ENCODE peak calls at places on chromosomes 2 and 18, in four cellular contexts. One of them, this sample, is unnamed.
A peak's percentile ranks its signal among the peaks of the same experiment; 100 is the strongest.

GRCh38 chr2:58634653-58635347 is 393.7 kb upstream of the FANCL start:
- DNase-seq in AG08396: no peak
- DNase-seq in activated CD4-positive, alpha-beta T cell treated with anti-CD3 and anti-CD28 coated beads for 48 hours: no peak
- DNase-seq in effector memory CD4-positive, alpha-beta T cell: no peak
- DNase-seq in this sample: no peak

GRCh38 chr2:3512086-3512485 is 7.2 kb downstream of the ADI1 start:
- DNase-seq in AG08396: no peak
- DNase-seq in effector memory CD4-positive, alpha-beta T cell: no peak
- DNase-seq in activated CD4-positive, alpha-beta T cell treated with anti-CD3 and anti-CD28 coated beads for 48 hours: no peak
- DNase-seq in this sample: no peak

GRCh38 chr2:19738707-19739106 is 163.1 kb downstream of the TTC32 start:
- DNase-seq in effector memory CD4-positive, alpha-beta T cell: no peak
- DNase-seq in AG08396: peak; percentile 41
- DNase-seq in activated CD4-positive, alpha-beta T cell treated with anti-CD3 and anti-CD28 coated beads for 48 hours: no peak
- DNase-seq in this sample: no peak

GRCh38 chr18:47838396-47838795 is 92.1 kb downstream of the SMAD2 start:
- DNase-seq in effector memory CD4-positive, alpha-beta T cell: no peak
- DNase-seq in AG08396: no peak
- DNase-seq in activated CD4-positive, alpha-beta T cell treated with anti-CD3 and anti-CD28 coated beads for 48 hours: no peak
- DNase-seq in this sample: no peak

GRCh38 chr2:164054651-164055050 is 318.8 kb upstream of the FIGN start:
- DNase-seq in effector memory CD4-positive, alpha-beta T cell: no peak
- DNase-seq in activated CD4-positive, alpha-beta T cell treated with anti-CD3 and anti-CD28 coated beads for 48 hours: no peak
- DNase-seq in AG08396: no peak
- DNase-seq in this sample: no peak

GRCh38 chr2:190382851-190383250 is 25.3 kb upstream of the MFSD6 start:
- DNase-seq in AG08396: no peak
- DNase-seq in activated CD4-positive, alpha-beta T cell treated with anti-CD3 and anti-CD28 coated beads for 48 hours: no peak
- DNase-seq in effector memory CD4-positive, alpha-beta T cell: no peak
- DNase-seq in this sample: no peak

GRCh38 chr2:205494856-205495255 is 187.4 kb upstream of the NRP2 start:
- DNase-seq in activated CD4-positive, alpha-beta T cell treated with anti-CD3 and anti-CD28 coated beads for 48 hours: no peak
- DNase-seq in AG08396: no peak
- DNase-seq in effector memory CD4-positive, alpha-beta T cell: no peak
- DNase-seq in this sample: no peak

GRCh38 chr18:36349552-36349951 is 52.0 kb downstream of the FHOD3 start:
- DNase-seq in effector memory CD4-positive, alpha-beta T cell: no peak
- DNase-seq in AG08396: no peak
- DNase-seq in activated CD4-positive, alpha-beta T cell treated with anti-CD3 and anti-CD28 coated beads for 48 hours: no peak
- DNase-seq in this sample: no peak

GRCh38 chr2:219331560-219332213 is 857 bp downstream of the RESP18 start:
- DNase-seq in activated CD4-positive, alpha-beta T cell treated with anti-CD3 and anti-CD28 coated beads for 48 hours: peak; percentile 43
- DNase-seq in effector memory CD4-positive, alpha-beta T cell: no peak
- DNase-seq in AG08396: peak; percentile 77
- DNase-seq in this sample: no peak

GRCh38 chr2:109386004-109386695 is 227.6 kb downstream of the SEPTIN10 start:
- DNase-seq in effector memory CD4-positive, alpha-beta T cell: no peak
- DNase-seq in activated CD4-positive, alpha-beta T cell treated with anti-CD3 and anti-CD28 coated beads for 48 hours: no peak
- DNase-seq in AG08396: no peak
- DNase-seq in this sample: no peak

GRCh38 chr2:100052645-100053044 is 89.7 kb downstream of the AFF3 start:
- DNase-seq in activated CD4-positive, alpha-beta T cell treated with anti-CD3 and anti-CD28 coated beads for 48 hours: no peak
- DNase-seq in AG08396: no peak
- DNase-seq in effector memory CD4-positive, alpha-beta T cell: no peak
- DNase-seq in this sample: no peak